ENCODE peak calls at places on chromosome X, in eight cellular contexts. V is uterus, X is endothelial cell of umbilical vein, G is suprapubic skin, P is fibroblast of lung, J is neural progenitor cell, F is esophagus squamous epithelium, C is heart left ventricle. K is an unnamed sample.

GRCh38 chrX:17553451-17553850 is 178.5 kb downstream of the NHS start:
- DNase-seq in G (no peak), V (no peak), X (peak; percentile 85), C (no peak), P (peak; percentile 88), J (no peak), F (no peak), K (peak; percentile 53)

GRCh38 chrX:145405012-145405411 is 157.7 kb downstream of the SPANXN1 start:
- DNase-seq in P (peak; percentile 3), J (peak; percentile 38), X (peak; percentile 1), C (no peak), G (no peak), V (no peak), F (no peak), K (peak; percentile 20)

GRCh38 chrX:9153299-9153698 is 119.4 kb upstream of the FAM9B start:
- DNase-seq in V (no peak), X (peak; percentile 11), G (no peak), P (peak; percentile 69), C (no peak), J (no peak), F (no peak), K (no peak)

GRCh38 chrX:38166478-38167083 is 54.1 kb downstream of the SRPX start:
- DNase-seq in G (no peak), J (peak; percentile 15), C (no peak), V (no peak), P (no peak), F (no peak), X (peak; percentile 26), K (no peak)

GRCh38 chrX:132488819-132489255 is at the start of gene MBNL3:
- DNase-seq in P (peak; percentile 40), X (peak; percentile 43), J (peak; percentile 73), F (peak; percentile 22), G (no peak), V (no peak), C (peak; percentile 40), K (peak; percentile 62)

GRCh38 chrX:136810493-136810892 is 29.8 kb upstream of the ARHGEF6 start:
- DNase-seq in J (no peak), F (no peak), C (no peak), G (no peak), X (no peak), V (no peak), P (no peak), K (no peak)

GRCh38 chrX:22406332-22406731 is 133.6 kb downstream of the CBLL2 start:
- DNase-seq in P (no peak), X (peak; percentile 65), F (no peak), G (no peak), C (no peak), V (no peak), J (no peak), K (no peak)

GRCh38 chrX:45843518-45843917 is 642.8 kb upstream of the DIPK2B start:
- DNase-seq in J (no peak), P (no peak), G (no peak), V (no peak), C (no peak), X (peak; percentile 22), F (no peak), K (no peak)

GRCh38 chrX:154761977-154762528 is 611 bp upstream of the DKC1 start:
- DNase-seq in P (no peak), C (no peak), V (no peak), G (no peak), J (no peak), X (peak; percentile 67), F (no peak), K (no peak)

GRCh38 chrX:20414066-20414465 is 147.4 kb upstream of the RPS6KA3 start:
- DNase-seq in J (no peak), X (no peak), C (no peak), G (no peak), V (no peak), F (no peak), P (peak; percentile 71), K (no peak)

GRCh38 chrX:17617794-17618193 is 119.5 kb upstream of the SCML1 start:
- DNase-seq in G (no peak), J (no peak), C (no peak), V (no peak), X (no peak), P (peak; percentile 66), F (no peak), K (no peak)

GRCh38 chrX:43679058-43679457 is 23.0 kb downstream of the MAOA start:
- DNase-seq in F (no peak), G (no peak), P (no peak), J (no peak), X (no peak), V (no peak), C (no peak), K (no peak)

GRCh38 chrX:46279214-46279924 is 265.9 kb downstream of the ZNF674 start:
- DNase-seq in G (no peak), C (no peak), X (no peak), F (no peak), P (peak; percentile 21), V (no peak), J (no peak), K (peak; percentile 35)

GRCh38 chrX:113868169-113868568 is 715.7 kb upstream of the HTR2C start:
- DNase-seq in C (no peak), F (no peak), G (no peak), P (peak; percentile 0), V (no peak), J (no peak), X (no peak), K (no peak)

DNA sequence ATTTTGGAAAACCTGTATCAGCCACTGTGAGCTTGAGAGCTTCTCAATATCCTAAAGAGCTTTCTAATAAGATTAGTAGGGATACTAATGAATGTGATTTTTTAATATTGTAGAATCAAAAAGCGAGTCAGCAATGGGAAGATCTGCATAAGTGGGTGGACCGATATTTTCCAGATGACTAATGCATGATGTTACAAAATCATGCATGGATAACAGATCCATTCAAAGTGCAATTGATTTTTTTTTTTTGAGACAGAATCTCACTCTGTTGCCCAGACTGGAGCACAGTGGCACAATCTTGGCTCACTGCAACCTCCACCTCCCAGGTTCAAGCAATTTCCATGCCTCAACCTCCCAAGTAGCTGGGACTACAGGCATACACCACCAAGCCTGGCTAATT is 7.3 kb upstream of the CLDN2 start:
- DNase-seq in F (no peak), G (no peak), V (no peak), X (no peak), J (no peak), C (no peak), P (peak; percentile 45), K (no peak)
- H3K27me3 ChIP-seq in F (no peaks in the 10 kb centered on the region), G (no peaks in the 10 kb centered on the region), V (no peaks in the 10 kb centered on the region), X (no peaks in the 10 kb centered on the region), J (no peaks in the 10 kb centered on the region), C (no peaks in the 10 kb centered on the region), P (no peaks in the 10 kb centered on the region), K (no peaks in the 10 kb centered on the region)

DNA sequence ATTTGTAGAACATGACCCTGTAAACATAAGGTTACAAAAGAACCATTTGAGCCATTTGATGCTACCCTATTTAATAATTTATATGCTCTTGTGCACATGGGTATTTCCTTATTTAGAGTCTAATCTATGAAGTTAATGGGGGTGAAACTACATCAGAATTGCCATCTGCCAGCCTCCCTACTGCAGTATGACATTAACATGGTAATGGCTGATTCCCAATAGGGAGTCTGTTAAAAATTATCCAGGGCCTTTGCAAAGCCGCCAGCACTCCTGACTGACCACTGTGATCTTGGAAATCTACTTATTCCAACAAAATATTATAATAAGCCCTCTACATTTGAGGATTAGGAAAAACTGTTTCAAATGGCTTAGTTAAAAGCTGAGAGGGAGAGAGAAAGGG is 153.7 kb downstream of the CLCN4 start:
- DNase-seq in C (no peak), F (no peak), P (no peak), J (no peak), V (no peak), G (no peak), X (no peak), K (peak; percentile 15)
- H3K4me3 ChIP-seq in C (no peak overlapping the region), F (no peak overlapping the region), P (no peak overlapping the region), J (no peak overlapping the region), V (no peak overlapping the region), G (no peak overlapping the region), X (no peak overlapping the region), K (no peak overlapping the region)

DNA sequence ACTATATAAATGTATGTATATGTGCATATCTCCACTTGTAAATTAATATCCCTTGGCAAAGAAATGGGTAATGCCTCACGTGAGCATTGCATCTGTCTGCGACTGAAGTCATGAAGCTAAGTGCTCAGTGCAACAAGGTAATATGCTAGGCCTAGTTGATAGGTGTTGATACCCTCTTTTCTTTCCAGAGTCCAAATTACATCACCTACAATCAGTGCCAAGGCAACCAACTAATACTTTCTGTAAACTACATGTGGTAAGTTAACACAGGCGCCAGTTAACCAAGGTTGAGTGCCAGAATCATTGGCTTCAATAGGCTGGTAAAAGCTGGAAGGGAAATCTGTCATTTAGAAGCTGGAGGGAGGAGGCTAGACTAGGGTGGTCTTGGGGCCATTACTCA is 41.1 kb downstream of the GPM6B start:
- DNase-seq in P (no peak), G (no peak), F (no peak), J (no peak), V (no peak), C (no peak), X (no peak), K (no peak)
- H3K36me3 ChIP-seq in P (no peaks in the 10 kb centered on the region), G (peaks cover 11% of the 10 kb centered on the region), F (no peaks in the 10 kb centered on the region), J (no peaks in the 10 kb centered on the region), V (no peaks in the 10 kb centered on the region), C (peaks cover 45% of the 10 kb centered on the region), X (no peaks in the 10 kb centered on the region), K (peaks cover 20% of the 10 kb centered on the region)

GRCh38 chrX:24387724-24388123 is 27.3 kb downstream of the SUPT20HL1 start:
- DNase-seq in V (no peak), J (no peak), G (no peak), F (no peak), C (no peak), P (no peak), X (no peak), K (no peak)
- H3K27me3 ChIP-seq in V (no peaks in the 10 kb centered on the region), J (no peaks in the 10 kb centered on the region), G (no peaks in the 10 kb centered on the region), F (no peaks in the 10 kb centered on the region), C (no peaks in the 10 kb centered on the region), P (peaks cover 2% of the 10 kb centered on the region), X (peaks cover 7% of the 10 kb centered on the region), K (no peaks in the 10 kb centered on the region)

GRCh38 chrX:13669246-13669689 is 16.3 kb downstream of the TCEANC start:
- DNase-seq in G (peak; percentile 79), V (peak; percentile 77), P (peak; percentile 96), C (peak; percentile 54), F (no peak), J (no peak), X (peak; percentile 53), K (no peak)
- H3K4me3 ChIP-seq in G (no peak overlapping the region), V (no peak overlapping the region), P (no peak overlapping the region), C (no peak overlapping the region), F (no peak overlapping the region), J (no peak overlapping the region), X (no peak overlapping the region), K (no peak overlapping the region)

DNA sequence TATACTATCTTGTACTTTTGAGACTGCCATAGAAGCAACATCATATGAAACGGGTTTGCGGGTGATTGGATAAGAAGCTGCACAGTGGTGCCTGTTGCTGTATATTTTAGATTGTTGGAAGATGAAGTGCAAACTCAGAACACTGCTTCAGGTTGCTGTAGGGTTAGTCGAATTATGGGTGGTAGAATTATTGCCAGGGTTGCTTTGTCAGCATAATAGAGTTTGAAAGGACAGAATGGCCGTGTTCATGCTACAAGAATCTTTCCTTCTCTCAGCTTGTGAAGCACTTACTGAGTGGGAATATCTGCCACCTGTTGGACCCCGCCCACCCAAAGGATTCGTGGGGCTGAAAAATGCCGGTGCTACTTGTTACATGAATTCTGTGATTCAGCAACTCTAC is 115.5 kb downstream of the USP9X start:
- DNase-seq in P (no peak), F (no peak), C (no peak), G (no peak), X (no peak), J (no peak), V (no peak), K (no peak)
- H3K36me3 ChIP-seq in P (peaks cover 2% of the 10 kb centered on the region), F (peaks cover 10% of the 10 kb centered on the region), C (peaks cover 92% of the 10 kb centered on the region), G (peaks cover 15% of the 10 kb centered on the region), X (no peaks in the 10 kb centered on the region), J (peaks cover 12% of the 10 kb centered on the region), V (no peaks in the 10 kb centered on the region), K (peaks cover 50% of the 10 kb centered on the region)

GRCh38 chrX:130902446-130902782 is 595 bp downstream of the ENOX2 start:
- DNase-seq in J (no peak), V (no peak), F (no peak), C (no peak), G (no peak), X (no peak), P (no peak), K (peak; percentile 2)
- H3K27me3 ChIP-seq in J (no peaks in the 10 kb centered on the region), V (no peaks in the 10 kb centered on the region), F (no peaks in the 10 kb centered on the region), C (no peaks in the 10 kb centered on the region), G (no peaks in the 10 kb centered on the region), X (peaks cover under 1% of the 10 kb centered on the region), P (no peaks in the 10 kb centered on the region), K (no peaks in the 10 kb centered on the region)